ENCODE peak calls at places on chromosomes 5 and 9, in ten cellular contexts. V is DND-41; H is A549; M is psoas muscle; B is HFF-Myc; K is fibroblast of pulmonary artery; G is foreskin fibroblast; S is suprapubic skin; C is dorsolateral prefrontal cortex; Y is activated CD8-positive, alpha-beta T cell treated with anti-CD3 and anti-CD28 coated beads for 36 hours. N is an unnamed sample.

GRCh38 chr5:3606121-3606831 is 10.6 kb downstream of the IRX1 start:
- DNase-seq in V (no peak), H (no peak), M (no peak), B (no peak), K (no peak), G (no peak), S (no peak), C (no peak), Y (no peak), N (no peak)

GRCh38 chr9:89592201-89592815 is 12.5 kb upstream of the GADD45G start:
- DNase-seq in V (no peak), H (no peak), M (no peak), B (no peak), K (no peak), G (no peak), S (no peak), C (no peak), Y (no peak), N (no peak)

GRCh38 chr9:122819326-122819725 is 9.1 kb downstream of the PDCL start:
- DNase-seq in V (no peak), H (no peak), M (no peak), B (no peak), K (peak), G (peak), S (no peak), C (no peak), Y (no peak), N (no peak)

GRCh38 chr9:125758986-125759811 is 12.0 kb downstream of the PBX3 start:
- DNase-seq in V (no peak), H (no peak), M (no peak), B (no peak), K (no peak), G (peak), S (no peak), C (peak), Y (no peak), N (no peak)

GRCh38 chr9:93807166-93808013 is 147.8 kb downstream of the BARX1 start:
- DNase-seq in V (no peak), H (no peak), M (no peak), B (no peak), K (no peak), G (no peak), S (peak), C (no peak), Y (no peak), N (peak)

GRCh38 chr5:83714780-83715179 is 5.9 kb downstream of the HAPLN1 start:
- DNase-seq in V (no peak), H (no peak), M (no peak), B (no peak), K (no peak), G (no peak), S (no peak), C (no peak), Y (no peak), N (no peak)

GRCh38 chr9:124041817-124042116 is 30.2 kb downstream of the LHX2 start:
- DNase-seq in V (no peak), H (no peak), M (no peak), B (no peak), K (no peak), G (no peak), S (no peak), C (no peak), Y (no peak), N (no peak)

GRCh38 chr5:68548959-68549676 is 333.6 kb downstream of the PIK3R1 start:
- DNase-seq in V (no peak), H (peak), M (no peak), B (no peak), K (peak), G (peak), S (no peak), C (no peak), Y (no peak), N (no peak)

GRCh38 chr9:7318920-7319319 is 480.7 kb downstream of the DMAC1 start:
- DNase-seq in V (no peak), H (no peak), M (no peak), B (no peak), K (no peak), G (no peak), S (no peak), C (no peak), Y (no peak), N (no peak)

GRCh38 chr9:136557036-136557435 is 11.2 kb upstream of the NOTCH1 start:
- DNase-seq in V (no peak), H (no peak), M (peak), B (no peak), K (no peak), G (no peak), S (no peak), C (no peak), Y (no peak), N (no peak)

GRCh38 chr9:86098793-86099694 is at the start of gene GOLM1:
- DNase-seq in V (no peak), H (peak), M (peak), B (no peak), K (peak), G (peak), S (peak), C (no peak), Y (peak), N (peak)

GRCh38 chr5:160262151-160262550 is 32.8 kb downstream of the FABP6 start:
- DNase-seq in V (peak), H (no peak), M (no peak), B (no peak), K (no peak), G (no peak), S (no peak), C (peak), Y (no peak), N (no peak)

GRCh38 chr5:116779846-116780245 is 205.2 kb upstream of the SEMA6A start:
- DNase-seq in V (no peak), H (no peak), M (no peak), B (no peak), K (no peak), G (no peak), S (no peak), C (no peak), Y (no peak), N (no peak)

GRCh38 chr5:147616401-147616800 is 106.5 kb upstream of the DPYSL3 start:
- DNase-seq in V (no peak), H (no peak), M (no peak), B (no peak), K (peak), G (no peak), S (no peak), C (no peak), Y (no peak), N (no peak)

GRCh38 chr9:134637241-134637640 is 4.4 kb upstream of the COL5A1 start:
- DNase-seq in V (no peak), H (no peak), M (peak), B (no peak), K (no peak), G (no peak), S (peak), C (no peak), Y (no peak), N (no peak)

GRCh38 chr5:169838688-169839087 is 141.6 kb downstream of the INSYN2B start:
- DNase-seq in V (no peak), H (no peak), M (no peak), B (no peak), K (no peak), G (no peak), S (no peak), C (no peak), Y (no peak), N (peak)

GRCh38 chr9:129177791-129178578 is at the start of gene IER5L:
- DNase-seq in V (peak), H (peak), M (peak), B (peak), K (peak), G (peak), S (peak), C (peak), Y (peak), N (peak)

GRCh38 chr5:86917117-86917579 is 299.4 kb downstream of the COX7C start:
- DNase-seq in V (peak), H (no peak), M (no peak), B (peak), K (peak), G (peak), S (no peak), C (no peak), Y (peak), N (peak)

GRCh38 chr9:16417101-16417500 is 453.4 kb downstream of the BNC2 start:
- DNase-seq in V (peak), H (no peak), M (no peak), B (peak), K (peak), G (peak), S (no peak), C (no peak), Y (no peak), N (no peak)

GRCh38 chr5:74187757-74188156 is 452.8 kb downstream of the ENC1 start:
- DNase-seq in V (no peak), H (no peak), M (no peak), B (no peak), K (no peak), G (no peak), S (no peak), C (no peak), Y (no peak), N (no peak)

DNA sequence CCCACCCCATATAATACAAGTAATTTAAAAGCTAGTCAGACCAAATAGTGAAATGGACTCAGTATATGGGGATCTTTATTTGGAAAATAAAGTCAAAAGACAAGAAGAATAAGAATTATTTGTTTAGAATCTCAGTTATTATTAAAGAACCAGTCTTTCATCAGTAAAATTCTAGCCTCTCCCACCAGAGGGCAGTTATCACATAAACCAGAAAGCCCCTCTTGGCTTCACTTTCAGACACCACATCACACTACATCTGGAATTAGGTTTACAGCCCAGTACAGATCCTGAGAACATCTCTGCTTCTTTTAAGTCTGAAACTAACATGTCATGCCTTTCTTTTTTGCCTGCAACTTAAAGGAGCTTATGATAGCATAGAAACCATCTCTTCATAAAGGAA is 12.2 kb upstream of the HSPB3 start:
- DNase-seq in V (no peak), H (peak), M (no peak), B (no peak), K (peak), G (peak), S (no peak), C (no peak), Y (no peak), N (peak)
- TF ChIP-seq CTCF in V (peak), H (peak), M (peak), B (peak), K (peak), G (peak), S (peak), C (peak), Y (peak), N (no peak)

DNA sequence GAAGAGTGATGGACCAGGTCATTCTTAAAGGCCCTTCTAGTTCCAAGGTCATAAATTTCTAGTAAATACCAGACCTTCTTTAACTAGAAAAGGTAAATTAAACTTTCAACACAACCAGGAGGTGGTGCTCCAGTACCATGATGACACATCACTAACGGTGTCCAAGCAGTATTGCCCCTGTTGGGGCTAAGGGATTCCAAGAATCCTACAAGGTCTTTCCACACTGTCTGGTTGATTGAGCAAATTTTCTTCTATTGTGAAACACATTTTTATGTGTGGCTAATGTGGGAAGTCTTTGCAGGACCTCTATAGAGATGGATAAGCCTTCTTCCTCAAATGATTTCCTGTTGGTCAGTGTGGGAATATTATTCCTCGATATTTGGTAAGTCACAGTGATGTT is 459.6 kb upstream of the PAPPA start:
- DNase-seq in V (no peak), H (peak), M (no peak), B (peak), K (peak), G (peak), S (no peak), C (no peak), Y (no peak), N (no peak)
- TF ChIP-seq CTCF in V (no peak), H (peak), M (peak), B (peak), K (peak), G (peak), S (no peak), C (no peak), Y (no peak), N (no peak)

GRCh38 chr9:87751869-87752268 is 25.9 kb downstream of the CTSL start:
- DNase-seq in V (no peak), H (no peak), M (no peak), B (no peak), K (no peak), G (no peak), S (no peak), C (no peak), Y (no peak), N (no peak)
- TF ChIP-seq CTCF in V (no peak), H (no peak), M (no peak), B (no peak), K (no peak), G (no peak), S (no peak), C (no peak), Y (no peak), N (no peak)

DNA sequence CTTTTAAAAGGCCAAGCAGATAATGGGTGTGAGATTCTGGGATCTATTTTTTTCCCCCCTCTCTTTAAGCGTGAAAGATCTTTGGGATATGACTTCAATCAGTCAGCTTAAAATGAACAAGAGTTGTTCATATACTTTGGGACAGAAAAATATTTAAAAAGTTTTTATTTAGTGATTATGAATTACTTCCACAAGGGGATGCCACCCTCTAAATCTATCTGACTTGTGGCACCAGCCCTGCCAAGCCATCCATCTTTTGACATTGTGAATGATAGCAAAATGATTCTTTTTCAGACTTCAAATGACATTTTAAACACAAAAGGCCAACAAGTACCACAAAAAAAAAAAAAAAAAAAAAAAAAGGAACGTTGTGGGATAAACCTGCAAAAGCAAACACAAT is 111.0 kb upstream of the HMHB1 start:
- DNase-seq in V (no peak), H (no peak), M (no peak), B (no peak), K (no peak), G (no peak), S (no peak), C (no peak), Y (no peak), N (no peak)
- TF ChIP-seq CTCF in V (no peak), H (peak), M (no peak), B (peak), K (no peak), G (no peak), S (no peak), C (no peak), Y (no peak), N (no peak)

DNA sequence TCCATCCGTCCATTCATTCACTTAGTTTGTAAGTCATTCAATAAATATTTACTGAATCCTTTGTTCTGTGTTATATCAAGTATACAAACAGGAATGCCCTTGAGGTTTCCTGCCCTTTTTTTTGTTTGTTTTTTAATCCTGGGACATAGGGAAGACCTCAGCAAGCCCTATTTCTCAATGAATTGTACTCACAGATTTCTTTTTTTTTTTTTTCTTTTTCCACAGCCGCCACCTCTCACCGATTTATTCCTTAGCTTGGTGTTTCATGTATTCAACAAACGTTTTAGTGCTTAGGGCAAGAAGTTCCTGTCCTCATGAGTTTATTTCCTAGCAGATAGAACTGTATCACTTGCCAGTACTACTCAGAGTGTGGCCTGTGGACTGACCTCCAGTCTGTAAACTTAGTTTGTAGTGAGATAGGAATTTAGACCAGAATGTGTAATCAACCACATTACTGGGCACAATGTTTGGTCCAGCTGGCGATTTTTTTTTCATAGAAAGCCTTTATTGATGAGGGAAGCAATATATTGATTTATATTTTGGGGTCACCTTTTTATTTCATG is 35.4 kb upstream of the C5orf47 start:
- DNase-seq in V (no peak), H (no peak), M (no peak), B (no peak), K (no peak), G (peak), S (no peak), C (no peak), Y (no peak), N (no peak)
- TF ChIP-seq CTCF in V (no peak), H (no peak), M (no peak), B (no peak), K (no peak), G (no peak), S (no peak), C (no peak), Y (no peak), N (no peak)

GRCh38 chr9:12813960-12814876 is 39.4 kb downstream of the LURAP1L start:
- DNase-seq in V (no peak), H (peak), M (no peak), B (peak), K (peak), G (peak), S (peak), C (no peak), Y (no peak), N (no peak)
- TF ChIP-seq CTCF in V (no peak), H (peak), M (peak), B (peak), K (peak), G (peak), S (peak), C (no peak), Y (no peak), N (no peak)

GRCh38 chr9:132201780-132202703 is 40.2 kb downstream of the NTNG2 start:
- DNase-seq in V (no peak), H (no peak), M (no peak), B (no peak), K (no peak), G (no peak), S (no peak), C (no peak), Y (no peak), N (no peak)
- TF ChIP-seq CTCF in V (no peak), H (peak), M (no peak), B (no peak), K (peak), G (no peak), S (no peak), C (no peak), Y (no peak), N (no peak)

GRCh38 chr5:132281856-132282614 is 12.2 kb upstream of the SLC22A4 start:
- DNase-seq in V (no peak), H (no peak), M (no peak), B (no peak), K (no peak), G (no peak), S (no peak), C (no peak), Y (no peak), N (no peak)
- TF ChIP-seq CTCF in V (no peak), H (no peak), M (no peak), B (no peak), K (no peak), G (no peak), S (no peak), C (no peak), Y (no peak), N (no peak)

N was measured in GM20000.